ENCODE peak calls at places on chromosomes 11 and 22, in eight cellular contexts. X is stimulated activated CD8-positive, alpha-beta memory T cell treated with anti-CD3 and anti-CD28 coated beads, Interleukin-4, amount 100 ng/mL, for 4 hours; U is colonic mucosa; T is cardiac fibroblast; S is fibroblast of pulmonary artery; G is LHCN-M2; P is HTR-8/SVneo; K is stimulated activated CD4-positive, alpha-beta T cell treated with anti-CD3 and anti-CD28 coated beads, Interleukin-1b, Interleukin-23, amount 100 ng/mL, for 24 hours. Z is an unnamed sample.

GRCh38 chr11:64482588-64482987 is 108.4 kb upstream of the SLC22A12 start:
- DNase-seq in X (no peak), U (no peak), T (no peak), S (no peak), G (peak; percentile 10), P (no peak), K (no peak), Z (no peak)

GRCh38 chr11:12889243-12889642 is 119.9 kb upstream of the RASSF10 start:
- DNase-seq in X (no peak), U (no peak), T (peak; percentile 84), S (peak; percentile 82), G (peak; percentile 96), P (no peak), K (no peak), Z (peak; percentile 49)

GRCh38 chr11:45412521-45412920 is 126.4 kb upstream of the SYT13 start:
- DNase-seq in X (no peak), U (no peak), T (no peak), S (no peak), G (no peak), P (no peak), K (no peak), Z (no peak)

GRCh38 chr11:128709402-128709801 is 15.5 kb downstream of the FLI1 start:
- DNase-seq in X (no peak), U (no peak), T (peak; percentile 99), S (peak; percentile 100), G (no peak), P (no peak), K (no peak), Z (peak; percentile 89)

GRCh38 chr11:6911946-6912345 is 8.9 kb upstream of the OR2D3 start:
- DNase-seq in X (no peak), U (no peak), T (peak; percentile 67), S (peak; percentile 80), G (peak; percentile 9), P (no peak), K (no peak), Z (peak; percentile 27)

GRCh38 chr11:73085189-73085875 is 56.8 kb downstream of the FCHSD2 start:
- DNase-seq in X (no peak), U (no peak), T (peak; percentile 81), S (peak; percentile 66), G (peak; percentile 60), P (no peak), K (no peak), Z (peak; percentile 9)

GRCh38 chr22:44399196-44399837 is 86.6 kb upstream of the SHISAL1 start:
- DNase-seq in X (no peak), U (no peak), T (no peak), S (no peak), G (no peak), P (no peak), K (no peak), Z (no peak)

GRCh38 chr22:21642584-21643448 is 714 bp downstream of the SDF2L1 start:
- DNase-seq in X (no peak), U (peak; percentile 78), T (peak; percentile 63), S (peak; percentile 52), G (peak; percentile 53), P (no peak), K (peak; percentile 52), Z (peak; percentile 60)

GRCh38 chr22:25509391-25509791 is 55.1 kb upstream of the GRK3 start:
- DNase-seq in X (no peak), U (no peak), T (no peak), S (peak; percentile 22), G (no peak), P (no peak), K (no peak), Z (peak; percentile 94)

GRCh38 chr11:68691402-68691784 is 7.0 kb downstream of the GAL start:
- DNase-seq in X (no peak), U (no peak), T (no peak), S (no peak), G (no peak), P (no peak), K (no peak), Z (no peak)

GRCh38 chr22:36737776-36738175 is 34.2 kb upstream of the CACNG2 start:
- DNase-seq in X (no peak), U (peak; percentile 81), T (no peak), S (no peak), G (no peak), P (no peak), K (no peak), Z (peak; percentile 38)

GRCh38 chr11:15006139-15006759 is 34.1 kb upstream of the CALCA start:
- DNase-seq in X (no peak), U (no peak), T (peak; percentile 76), S (peak; percentile 70), G (peak; percentile 62), P (no peak), K (no peak), Z (peak; percentile 57)

GRCh38 chr11:130449996-130450419 is 1.6 kb downstream of the ADAMTS15 start:
- DNase-seq in X (no peak), U (peak; percentile 86), T (peak; percentile 79), S (peak; percentile 90), G (no peak), P (no peak), K (no peak), Z (no peak)

GRCh38 chr11:76978239-76978638 is 56.0 kb upstream of the B3GNT6 start:
- DNase-seq in X (no peak), U (no peak), T (no peak), S (no peak), G (no peak), P (no peak), K (no peak), Z (no peak)

GRCh38 chr22:49993649-49994360 is 18.8 kb downstream of the IL17REL start:
- DNase-seq in X (no peak), U (no peak), T (no peak), S (no peak), G (no peak), P (no peak), K (no peak), Z (no peak)

GRCh38 chr22:27965547-27965946 is 46.5 kb upstream of the PITPNB start:
- DNase-seq in X (no peak), U (no peak), T (no peak), S (no peak), G (no peak), P (no peak), K (no peak), Z (no peak)

GRCh38 chr11:93133710-93134109 is 64.1 kb downstream of the SLC36A4 start:
- DNase-seq in X (no peak), U (no peak), T (peak; percentile 74), S (peak; percentile 64), G (peak; percentile 14), P (no peak), K (no peak), Z (no peak)

GRCh38 chr11:62664405-62665074 is 470 bp downstream of the C11orf98 start:
- DNase-seq in X (no peak), U (peak; percentile 50), T (peak; percentile 57), S (peak; percentile 48), G (peak; percentile 44), P (peak; percentile 56), K (no peak), Z (peak; percentile 65)

GRCh38 chr22:41290262-41291221 is 4.6 kb upstream of the RANGAP1 start:
- DNase-seq in X (no peak), U (no peak), T (peak; percentile 94), S (peak; percentile 75), G (peak; percentile 70), P (peak; percentile 72), K (no peak), Z (peak; percentile 34)

GRCh38 chr11:130179396-130180306 is 20.1 kb downstream of the ST14 start:
- DNase-seq in X (no peak), U (peak; percentile 70), T (no peak), S (no peak), G (no peak), P (no peak), K (no peak), Z (no peak)

GRCh38 chr11:110737591-110737990 is 25.4 kb upstream of the ARHGAP20 start:
- DNase-seq in X (no peak), U (no peak), T (no peak), S (no peak), G (no peak), P (no peak), K (no peak), Z (no peak)

GRCh38 chr11:12680246-12680939 is 6.2 kb downstream of the TEAD1 start:
- DNase-seq in X (no peak), U (peak; percentile 92), T (peak; percentile 96), S (peak; percentile 95), G (peak; percentile 89), P (no peak), K (no peak), Z (peak; percentile 93)